ENCODE peak calls at places on chromosomes 16 and 17, in six cellular contexts. D is activated T-cell treated with anti-CD3 and anti-CD28 coated beads, Interleukin-2, amount 50 U/mL, for 72 hours; A is neuronal stem cell; B is cortex of kidney; X is activated CD8-positive, alpha-beta memory T cell treated with anti-CD3 and anti-CD28 coated beads, Interleukin-2, amount 50 U/mL, for 48 hours; C is NCI-H1105 treated with DMSO at 0.1 percent for 48 hours. V is an unnamed sample.

GRCh38 chr16:27679899-27680298 is 130.0 kb downstream of the KATNIP start:
- DNase-seq in D (no peak), A (no peak), B (no peak), X (no peak), C (no peak), V (no peak)

GRCh38 chr16:74451951-74452758 is 30.9 kb upstream of the CLEC18B start:
- DNase-seq in D (no peak), A (no peak), B (no peak), X (no peak), C (no peak), V (no peak)

GRCh38 chr16:68388124-68388523 is 60.2 kb downstream of the SMPD3 start:
- DNase-seq in D (no peak), A (no peak), B (no peak), X (no peak), C (no peak), V (no peak)

GRCh38 chr16:83005653-83006160 is 378.9 kb downstream of the CDH13 start:
- DNase-seq in D (no peak), A (no peak), B (no peak), X (no peak), C (no peak), V (no peak)

GRCh38 chr16:65065031-65065430 is 56.8 kb downstream of the CDH11 start:
- DNase-seq in D (no peak), A (no peak), B (no peak), X (no peak), C (no peak), V (no peak)

GRCh38 chr17:57943140-57943539 is 12.1 kb downstream of the CUEDC1 start:
- DNase-seq in D (no peak), A (no peak), B (no peak), X (no peak), C (no peak), V (no peak)

GRCh38 chr17:38575781-38576180 is 30.0 kb downstream of the SRCIN1 start:
- DNase-seq in D (no peak), A (no peak), B (no peak), X (no peak), C (no peak), V (no peak)

GRCh38 chr17:15123593-15124590 is 141.2 kb downstream of the PMP22 start:
- DNase-seq in D (no peak), A (no peak), B (no peak), X (no peak), C (no peak), V (no peak)

GRCh38 chr16:49592507-49593422 is 219.2 kb downstream of the C16orf78 start:
- DNase-seq in D (peak; percentile 31), A (peak; percentile 56), B (no peak), X (peak; percentile 58), C (peak; percentile 41), V (peak; percentile 47)

GRCh38 chr17:3979276-3979583 is 15.0 kb upstream of the ATP2A3 start:
- DNase-seq in D (no peak), A (no peak), B (no peak), X (no peak), C (no peak), V (no peak)

GRCh38 chr16:55907661-55908060 is 32.5 kb upstream of the CES5A start:
- DNase-seq in D (no peak), A (no peak), B (no peak), X (no peak), C (no peak), V (peak; percentile 89)

GRCh38 chr17:19381361-19381740 is 3.1 kb downstream of the MAPK7 start:
- DNase-seq in D (no peak), A (no peak), B (no peak), X (no peak), C (no peak), V (no peak)

GRCh38 chr17:10843806-10844205 is 5.9 kb upstream of the PIRT start:
- DNase-seq in D (no peak), A (no peak), B (no peak), X (no peak), C (no peak), V (no peak)

GRCh38 chr17:68141050-68141449 is 105.5 kb downstream of the KPNA2 start:
- DNase-seq in D (no peak), A (no peak), B (no peak), X (no peak), C (no peak), V (no peak)

GRCh38 chr17:55496094-55496881 is 15.0 kb downstream of the SMIM36 start:
- DNase-seq in D (no peak), A (no peak), B (no peak), X (no peak), C (no peak), V (no peak)

GRCh38 chr17:63930951-63931575 is 1.1 kb downstream of the CD79B start:
- DNase-seq in D (peak; percentile 71), A (no peak), B (no peak), X (peak; percentile 77), C (no peak), V (no peak)

GRCh38 chr16:50396770-50397525 is 28.2 kb upstream of the BRD7 start:
- DNase-seq in D (no peak), A (no peak), B (no peak), X (no peak), C (no peak), V (peak; percentile 84)

GRCh38 chr17:63772801-63773271 is 561 bp downstream of the CCDC47 start:
- DNase-seq in D (no peak), A (no peak), B (no peak), X (no peak), C (no peak), V (no peak)

GRCh38 chr17:43599835-43600234 is 53.7 kb upstream of the ETV4 start:
- DNase-seq in D (no peak), A (no peak), B (no peak), X (no peak), C (no peak), V (no peak)

GRCh38 chr16:7025616-7026190 is 306.9 kb upstream of the RBFOX1 start:
- DNase-seq in D (peak; percentile 27), A (peak; percentile 88), B (no peak), X (peak; percentile 77), C (peak; percentile 5), V (no peak)

GRCh38 chr17:57401556-57402488 is 145.5 kb downstream of the MSI2 start:
- DNase-seq in D (no peak), A (no peak), B (no peak), X (no peak), C (no peak), V (no peak)

GRCh38 chr16:72947379-72948237 is 100.3 kb downstream of the ZFHX3 start:
- DNase-seq in D (no peak), A (peak; percentile 61), B (no peak), X (no peak), C (no peak), V (no peak)

GRCh38 chr16:12211870-12212690 is 235.5 kb downstream of the SNX29 start:
- DNase-seq in D (no peak), A (no peak), B (no peak), X (no peak), C (no peak), V (no peak)

GRCh38 chr16:4593069-4593468 is 21.6 kb downstream of the UBALD1 start:
- DNase-seq in D (no peak), A (no peak), B (no peak), X (no peak), C (no peak), V (no peak)

GRCh38 chr17:77841742-77842141 is 116.8 kb upstream of the TNRC6C start:
- DNase-seq in D (no peak), A (no peak), B (no peak), X (no peak), C (no peak), V (no peak)

GRCh38 chr17:20955437-20956323 is 87.1 kb downstream of the USP22 start:
- DNase-seq in D (no peak), A (no peak), B (no peak), X (no peak), C (no peak), V (no peak)

GRCh38 chr16:77353587-77354263 is 81.1 kb downstream of the ADAMTS18 start:
- DNase-seq in D (no peak), A (no peak), B (no peak), X (no peak), C (no peak), V (no peak)

GRCh38 chr16:10822702-10823101 is 4.1 kb upstream of the TVP23A start:
- DNase-seq in D (no peak), A (no peak), B (no peak), X (no peak), C (no peak), V (no peak)